ENCODE peak calls at places on chromosomes 6 and 20, in six cellular contexts. X is neural progenitor cell, A is AG04449, L is ureter, N is NAMALWA, E is germinal center. V is an unnamed sample.

GRCh38 chr6:107817784-107818183 is 6.3 kb downstream of the SCML4 start:
- DNase-seq in X (no peak), A (no peak), L (no peak), N (no peak), E (no peak), V (no peak)

GRCh38 chr6:28747631-28748157 is 176.1 kb downstream of the TRIM27 start:
- DNase-seq in X (peak), A (no peak), L (no peak), N (no peak), E (no peak), V (no peak)

GRCh38 chr20:32539817-32540675 is 45.1 kb downstream of the NOL4L start:
- DNase-seq in X (no peak), A (no peak), L (peak), N (peak), E (peak), V (peak)

GRCh38 chr20:20710847-20711315 is 1.6 kb downstream of the RALGAPA2 start:
- DNase-seq in X (no peak), A (no peak), L (peak), N (peak), E (no peak), V (no peak)

GRCh38 chr6:44676246-44676790 is 288.8 kb downstream of the CDC5L start:
- DNase-seq in X (no peak), A (no peak), L (no peak), N (no peak), E (no peak), V (no peak)

GRCh38 chr20:24446811-24447210 is 22.6 kb upstream of the SYNDIG1 start:
- DNase-seq in X (no peak), A (no peak), L (no peak), N (no peak), E (no peak), V (no peak)

GRCh38 chr6:2436391-2437154 is 191.2 kb upstream of the GMDS start:
- DNase-seq in X (no peak), A (no peak), L (no peak), N (no peak), E (no peak), V (no peak)

GRCh38 chr20:22352019-22352418 is 232.4 kb downstream of the FOXA2 start:
- DNase-seq in X (no peak), A (no peak), L (no peak), N (no peak), E (no peak), V (no peak)

GRCh38 chr20:63402178-63402859 is 41.2 kb upstream of the CHRNA4 start:
- DNase-seq in X (no peak), A (no peak), L (no peak), N (peak), E (no peak), V (no peak)

GRCh38 chr20:19137641-19138040 is 74.8 kb upstream of the SLC24A3 start:
- DNase-seq in X (no peak), A (no peak), L (no peak), N (no peak), E (no peak), V (no peak)

GRCh38 chr6:118565317-118565960 is 17.3 kb downstream of the PLN start:
- DNase-seq in X (no peak), A (no peak), L (no peak), N (peak), E (peak), V (no peak)

GRCh38 chr6:37943436-37944058 is 124.0 kb downstream of the ZFAND3 start:
- DNase-seq in X (no peak), A (no peak), L (no peak), N (no peak), E (no peak), V (no peak)

GRCh38 chr20:63734946-63735858 is 1.3 kb upstream of the LIME1 start:
- DNase-seq in X (no peak), A (no peak), L (no peak), N (no peak), E (no peak), V (no peak)